ENCODE peak calls at places on chromosome 13, in seven cellular contexts. H is HCT116; N is body of pancreas; V is stomach; B is GM23338; S is CD8-positive, alpha-beta memory T cell; U is psoas muscle. Y is an unnamed sample.

GRCh38 chr13:37109080-37109678 is 3.7 kb upstream of the CSNK1A1L start:
- DNase-seq in V (no peak), S (no peak), N (no peak), H (no peak), B (peak), U (no peak), Y (no peak)

GRCh38 chr13:75417647-75418046 is 64.3 kb downstream of the TBC1D4 start:
- DNase-seq in N (no peak), B (no peak), U (no peak), H (no peak), S (no peak), V (no peak), Y (no peak)

GRCh38 chr13:41107104-41107571 is 25.5 kb downstream of the KBTBD6 start:
- DNase-seq in H (no peak), U (no peak), S (no peak), B (peak), V (no peak), N (no peak), Y (no peak)

GRCh38 chr13:98658131-98658530 is 81.2 kb upstream of the STK24 start:
- DNase-seq in V (no peak), H (no peak), N (no peak), S (no peak), B (no peak), U (no peak), Y (no peak)

GRCh38 chr13:94433055-94433947 is 46.2 kb downstream of the DCT start:
- DNase-seq in V (no peak), U (no peak), N (no peak), B (peak), S (no peak), H (no peak), Y (no peak)

GRCh38 chr13:104171132-104171531 is 1104.9 kb upstream of the SLC10A2 start:
- DNase-seq in V (no peak), B (no peak), S (no peak), U (no peak), N (no peak), H (no peak), Y (no peak)

GRCh38 chr13:77836423-77836822 is 82.2 kb downstream of the EDNRB start:
- DNase-seq in V (no peak), H (no peak), B (no peak), S (no peak), U (no peak), N (no peak), Y (no peak)

GRCh38 chr13:98509271-98510155 is 67.4 kb downstream of the STK24 start:
- DNase-seq in U (peak), V (peak), S (no peak), B (no peak), H (peak), N (no peak), Y (no peak)

GRCh38 chr13:25281937-25282332 is 5.4 kb downstream of the MTMR6 start:
- DNase-seq in V (no peak), U (no peak), S (no peak), B (no peak), H (no peak), N (no peak), Y (no peak)

GRCh38 chr13:23859455-23859854 is 29.7 kb downstream of the MIPEP start:
- DNase-seq in H (no peak), N (no peak), S (no peak), V (no peak), U (no peak), B (no peak), Y (no peak)

GRCh38 chr13:32267836-32268439 is 47.2 kb downstream of the ZAR1L start:
- DNase-seq in V (peak), S (peak), N (peak), B (peak), U (no peak), H (peak), Y (no peak)

DNA sequence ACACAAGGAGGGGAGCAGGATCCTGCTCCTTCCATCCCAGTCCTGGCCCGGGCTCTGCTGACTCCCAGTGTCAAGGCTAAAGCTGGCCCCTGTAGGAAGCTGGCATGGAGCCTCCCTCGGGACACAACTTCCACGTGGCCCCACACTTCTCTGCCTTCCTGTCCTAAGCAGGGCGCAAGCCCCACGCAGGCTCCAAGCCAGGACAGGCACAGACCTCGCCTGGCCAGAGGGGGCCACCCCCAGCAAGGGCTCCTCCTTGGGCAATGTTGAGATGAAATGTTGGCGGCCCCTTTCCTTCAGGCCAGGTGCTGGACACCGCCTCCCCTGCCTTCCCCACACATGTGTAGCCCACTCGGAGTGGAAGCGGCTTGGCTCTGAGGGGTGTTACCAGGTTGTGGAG is 66.6 kb downstream of the COL4A1 start:
- DNase-seq in U (no peak), B (no peak), H (no peak), V (no peak), S (no peak), N (no peak), Y (no peak)
- H3K27ac ChIP-seq in U (no peak), B (no peak), H (no peak), V (peak), S (no peak), N (no peak), Y (no peak)

GRCh38 chr13:89470901-89471300 is 1799.7 kb downstream of the SLITRK5 start:
- DNase-seq in U (no peak), V (no peak), N (no peak), H (no peak), S (no peak), B (no peak), Y (no peak)
- H3K27ac ChIP-seq in U (no peak), V (no peak), N (no peak), H (no peak), S (no peak), B (no peak), Y (no peak)

DNA sequence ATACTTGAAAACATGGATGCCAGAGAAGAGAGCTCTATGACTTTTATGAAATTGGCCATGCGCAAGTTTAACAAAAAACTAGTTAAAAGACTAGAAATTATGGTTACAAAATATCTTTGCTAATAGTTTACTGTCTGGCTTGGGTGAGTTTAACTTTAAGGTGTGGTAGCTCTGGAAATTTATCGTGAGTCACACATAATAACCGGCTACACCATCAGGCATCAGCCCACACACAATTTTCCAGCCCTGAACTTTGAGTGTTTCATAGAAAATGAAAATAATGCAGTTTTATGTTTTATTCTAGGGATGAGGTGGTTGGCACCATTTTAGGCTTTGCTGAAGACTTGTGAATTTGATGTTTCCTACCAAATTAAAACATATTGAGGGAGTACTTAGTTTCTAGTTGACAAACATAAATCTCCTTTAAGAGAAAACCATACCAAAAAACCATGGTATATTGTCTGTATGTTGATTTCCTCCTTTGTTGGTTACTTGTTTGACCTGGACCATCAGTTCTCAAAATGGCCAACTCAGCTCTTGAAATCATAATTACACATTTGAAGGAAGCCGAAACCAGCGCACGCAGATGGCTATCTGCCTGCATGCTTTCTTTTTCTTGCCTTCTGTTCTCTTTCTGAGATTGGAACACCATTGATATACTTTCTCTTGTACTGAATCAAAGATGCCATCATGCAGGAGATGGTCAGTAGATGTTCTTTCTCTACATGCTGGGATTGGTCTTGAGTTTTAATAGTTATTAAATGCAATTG is 125.1 kb downstream of the AKAP11 start:
- DNase-seq in H (no peak), N (no peak), B (no peak), V (no peak), S (no peak), U (no peak), Y (no peak)
- H3K27ac ChIP-seq in H (no peak), N (no peak), B (no peak), V (no peak), S (no peak), U (no peak), Y (no peak)

GRCh38 chr13:46604226-46604968 is 51.4 kb downstream of the LRCH1 start:
- DNase-seq in B (no peak), U (no peak), N (no peak), H (no peak), V (no peak), S (no peak), Y (no peak)
- H3K27ac ChIP-seq in B (no peak), U (no peak), N (peak), H (peak), V (peak), S (no peak), Y (no peak)

GRCh38 chr13:27446986-27447583 is 3.3 kb downstream of the MTIF3 start:
- DNase-seq in B (no peak), S (peak), V (no peak), N (no peak), U (no peak), H (no peak), Y (no peak)
- H3K27ac ChIP-seq in B (no peak), S (no peak), V (peak), N (peak), U (peak), H (no peak), Y (no peak)

GRCh38 chr13:51168623-51169022 is 53.6 kb upstream of the FAM124A start:
- DNase-seq in V (no peak), S (no peak), N (no peak), H (no peak), U (no peak), B (peak), Y (no peak)
- H3K27ac ChIP-seq in V (no peak), S (no peak), N (no peak), H (no peak), U (no peak), B (peak), Y (no peak)

GRCh38 chr13:113413178-113413897 is 40.0 kb downstream of the ADPRHL1 start:
- DNase-seq in N (no peak), V (no peak), H (no peak), B (no peak), S (no peak), U (peak), Y (peak)
- H3K27ac ChIP-seq in N (no peak), V (peak), H (peak), B (no peak), S (no peak), U (peak), Y (no peak)